ENCODE peak calls at places on chromosomes 5 and 9, in ten cellular contexts. O is natural killer cell treated with Interleukin-12 subunit alpha and Interleukin-12 subunit beta and Interleukin-15 and Interleukin-18, amount 100 ng/mL, for 72 hours; V is activated T-cell treated with anti-CD3 and anti-CD28 coated beads for 1 hour; H is stimulated activated naive B cell treated with anti-CD40 and anti-IgM and Interleukin-4, amounts not matched to agents 10 μg/mL and 1 μg/mL and 100 μg/mL, for 72 hours; U is HT1080; P is activated CD4-positive, alpha-beta T cell treated with anti-CD3 and anti-CD28 coated beads for 48 hours; D is SW480; F is GM12878; K is cardiac fibroblast; S is AG08395. X is an unnamed sample.

GRCh38 chr9:98085955-98086354 is 29.4 kb downstream of the NANS start:
- DNase-seq in O (no peak), V (no peak), H (no peak), U (peak; percentile 20), P (no peak), D (no peak), F (no peak), K (peak; percentile 9), S (no peak), X (no peak)

GRCh38 chr9:136691316-136692189 is 4.3 kb upstream of the AGPAT2 start:
- DNase-seq in O (no peak), V (no peak), H (no peak), U (no peak), P (no peak), D (no peak), F (no peak), K (no peak), S (no peak), X (no peak)

GRCh38 chr9:18349530-18349929 is 124.4 kb upstream of the ADAMTSL1 start:
- DNase-seq in O (no peak), V (no peak), H (no peak), U (no peak), P (no peak), D (no peak), F (no peak), K (no peak), S (no peak), X (no peak)

GRCh38 chr9:74036549-74037231 is 460.4 kb upstream of the RORB start:
- DNase-seq in O (peak; percentile 60), V (no peak), H (no peak), U (peak; percentile 65), P (no peak), D (no peak), F (no peak), K (peak; percentile 45), S (no peak), X (no peak)

GRCh38 chr5:132493241-132493640 is 2.7 kb upstream of the IRF1 start:
- DNase-seq in O (no peak), V (no peak), H (no peak), U (no peak), P (no peak), D (no peak), F (no peak), K (no peak), S (no peak), X (no peak)

GRCh38 chr9:76223749-76224340 is 170.4 kb downstream of the RFK start:
- DNase-seq in O (no peak), V (no peak), H (no peak), U (no peak), P (no peak), D (no peak), F (no peak), K (peak; percentile 8), S (no peak), X (peak; percentile 27)

GRCh38 chr9:13707635-13708410 is 428.3 kb upstream of the MPDZ start:
- DNase-seq in O (no peak), V (no peak), H (no peak), U (peak; percentile 63), P (no peak), D (no peak), F (no peak), K (peak; percentile 96), S (no peak), X (no peak)

GRCh38 chr9:98778711-98779530 is 17.4 kb downstream of the ANKS6 start:
- DNase-seq in O (no peak), V (no peak), H (no peak), U (no peak), P (no peak), D (no peak), F (no peak), K (no peak), S (no peak), X (no peak)